ENCODE peak calls at places on chromosomes 7 and 10, in seven cellular contexts. One of them, this sample, is unnamed.
A peak's percentile ranks its signal among the peaks of the same experiment; 100 is the strongest.

GRCh38 chr10:67280405-67280804 is 354.6 kb downstream of the LRRTM3 start:
- DNase-seq in fibroblast of lung: no peak
- DNase-seq in body of pancreas: no peak
- DNase-seq in tibial artery: no peak
- DNase-seq in stomach: no peak
- DNase-seq in GM06990: no peak
- DNase-seq in brain microvascular endothelial cell: no peak
- DNase-seq in this sample: no peak

GRCh38 chr7:34060548-34060947 is 155.2 kb downstream of the BMPER start:
- DNase-seq in fibroblast of lung: peak; percentile 66
- DNase-seq in body of pancreas: no peak
- DNase-seq in tibial artery: no peak
- DNase-seq in stomach: no peak
- DNase-seq in GM06990: no peak
- DNase-seq in brain microvascular endothelial cell: peak; percentile 91
- DNase-seq in this sample: no peak

GRCh38 chr10:6114758-6115410 is 26.1 kb downstream of the RBM17 start:
- DNase-seq in fibroblast of lung: peak; percentile 75
- DNase-seq in body of pancreas: peak; percentile 50
- DNase-seq in tibial artery: no peak
- DNase-seq in stomach: no peak
- DNase-seq in GM06990: no peak
- DNase-seq in brain microvascular endothelial cell: peak; percentile 21
- DNase-seq in this sample: peak; percentile 57

GRCh38 chr7:25944777-25945176 is 207.2 kb upstream of the NFE2L3 start:
- DNase-seq in fibroblast of lung: no peak
- DNase-seq in body of pancreas: peak; percentile 55
- DNase-seq in tibial artery: no peak
- DNase-seq in stomach: no peak
- DNase-seq in GM06990: no peak
- DNase-seq in brain microvascular endothelial cell: no peak
- DNase-seq in this sample: no peak

GRCh38 chr7:14228341-14228740 is 238.9 kb upstream of the ETV1 start:
- DNase-seq in fibroblast of lung: no peak
- DNase-seq in body of pancreas: no peak
- DNase-seq in tibial artery: no peak
- DNase-seq in stomach: no peak
- DNase-seq in GM06990: no peak
- DNase-seq in brain microvascular endothelial cell: peak; percentile 32
- DNase-seq in this sample: no peak

GRCh38 chr10:37289833-37290464 is 164.6 kb downstream of the ANKRD30A start:
- DNase-seq in fibroblast of lung: no peak
- DNase-seq in body of pancreas: no peak
- DNase-seq in tibial artery: no peak
- DNase-seq in stomach: no peak
- DNase-seq in GM06990: no peak
- DNase-seq in brain microvascular endothelial cell: no peak
- DNase-seq in this sample: no peak

GRCh38 chr10:48981310-48981907 is 41.8 kb upstream of the LRRC18 start:
- DNase-seq in fibroblast of lung: peak; percentile 19
- DNase-seq in body of pancreas: peak; percentile 70
- DNase-seq in tibial artery: peak; percentile 74
- DNase-seq in stomach: peak; percentile 41
- DNase-seq in GM06990: peak; percentile 31
- DNase-seq in brain microvascular endothelial cell: peak; percentile 23
- DNase-seq in this sample: no peak

GRCh38 chr10:54133201-54133600 is 667.8 kb downstream of the PCDH15 start:
- DNase-seq in fibroblast of lung: no peak
- DNase-seq in body of pancreas: no peak
- DNase-seq in tibial artery: no peak
- DNase-seq in stomach: no peak
- DNase-seq in GM06990: no peak
- DNase-seq in brain microvascular endothelial cell: no peak
- DNase-seq in this sample: no peak

GRCh38 chr10:110535958-110536891 is 31.3 kb upstream of the SMC3 start:
- DNase-seq in fibroblast of lung: peak; percentile 91
- DNase-seq in body of pancreas: peak; percentile 38
- DNase-seq in tibial artery: no peak
- DNase-seq in stomach: peak; percentile 34
- DNase-seq in GM06990: peak; percentile 79
- DNase-seq in brain microvascular endothelial cell: peak; percentile 73
- DNase-seq in this sample: no peak

GRCh38 chr10:6383099-6383812 is 180.5 kb downstream of the PFKFB3 start:
- DNase-seq in fibroblast of lung: peak; percentile 81
- DNase-seq in body of pancreas: no peak
- DNase-seq in tibial artery: no peak
- DNase-seq in stomach: no peak
- DNase-seq in GM06990: no peak
- DNase-seq in brain microvascular endothelial cell: peak; percentile 25
- DNase-seq in this sample: peak; percentile 35

GRCh38 chr7:95989301-95989700 is 216.9 kb downstream of the DYNC1I1 start:
- DNase-seq in fibroblast of lung: no peak
- DNase-seq in body of pancreas: no peak
- DNase-seq in tibial artery: no peak
- DNase-seq in stomach: peak; percentile 62
- DNase-seq in GM06990: no peak
- DNase-seq in brain microvascular endothelial cell: no peak
- DNase-seq in this sample: no peak

GRCh38 chr7:95996886-95997285 is 224.5 kb downstream of the DYNC1I1 start:
- DNase-seq in fibroblast of lung: no peak
- DNase-seq in body of pancreas: no peak
- DNase-seq in tibial artery: no peak
- DNase-seq in stomach: no peak
- DNase-seq in GM06990: no peak
- DNase-seq in brain microvascular endothelial cell: no peak
- DNase-seq in this sample: no peak

GRCh38 chr7:95997632-95998031 is 225.3 kb downstream of the DYNC1I1 start:
- DNase-seq in fibroblast of lung: no peak
- DNase-seq in body of pancreas: no peak
- DNase-seq in tibial artery: no peak
- DNase-seq in stomach: no peak
- DNase-seq in GM06990: no peak
- DNase-seq in brain microvascular endothelial cell: no peak
- DNase-seq in this sample: no peak

GRCh38 chr7:95996174-95996573 is 223.8 kb downstream of the DYNC1I1 start:
- DNase-seq in fibroblast of lung: no peak
- DNase-seq in body of pancreas: no peak
- DNase-seq in tibial artery: no peak
- DNase-seq in stomach: no peak
- DNase-seq in GM06990: no peak
- DNase-seq in brain microvascular endothelial cell: no peak
- DNase-seq in this sample: no peak

DNA sequence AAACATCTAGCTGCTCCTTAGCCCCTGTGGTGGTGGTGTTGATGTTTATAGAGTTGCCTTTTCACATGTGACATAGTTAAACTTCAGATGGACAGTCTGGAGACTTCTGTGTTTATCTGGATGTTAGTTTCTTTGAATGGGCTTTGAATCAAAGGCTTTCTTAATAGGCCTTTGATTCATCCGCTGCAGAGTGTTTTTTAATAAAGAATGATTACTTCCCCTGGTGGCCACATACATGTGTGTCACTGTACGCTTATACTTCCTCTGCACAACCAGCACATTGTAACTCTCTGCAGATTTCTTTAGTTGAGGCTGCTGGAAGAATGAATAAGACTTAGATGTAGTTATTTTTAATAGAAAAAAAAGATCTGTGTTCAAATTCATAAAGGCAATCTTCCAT is 221.1 kb downstream of the DYNC1I1 start:
- DNase-seq in fibroblast of lung: no peak
- DNase-seq in body of pancreas: no peak
- DNase-seq in tibial artery: no peak
- DNase-seq in stomach: no peak
- DNase-seq in GM06990: no peak
- DNase-seq in brain microvascular endothelial cell: no peak
- DNase-seq in this sample: no peak
- H3K4me3 ChIP-seq in fibroblast of lung: no peak overlapping the region
- H3K4me3 ChIP-seq in body of pancreas: no peak overlapping the region
- H3K4me3 ChIP-seq in tibial artery: no peak overlapping the region
- H3K4me3 ChIP-seq in stomach: no peak overlapping the region
- H3K4me3 ChIP-seq in GM06990: no peak overlapping the region
- H3K4me3 ChIP-seq in brain microvascular endothelial cell: no peak overlapping the region
- H3K4me3 ChIP-seq in this sample: no peak overlapping the region

GRCh38 chr7:104328308-104328969 is at the start of gene LHFPL3:
- DNase-seq in fibroblast of lung: peak; percentile 6
- DNase-seq in body of pancreas: no peak
- DNase-seq in tibial artery: no peak
- DNase-seq in stomach: no peak
- DNase-seq in GM06990: peak; percentile 3
- DNase-seq in brain microvascular endothelial cell: no peak
- DNase-seq in this sample: no peak
- H3K27me3 ChIP-seq in fibroblast of lung: peaks cover 16% of the 10 kb centered on the region
- H3K27me3 ChIP-seq in body of pancreas: peaks cover 11% of the 10 kb centered on the region
- H3K27me3 ChIP-seq in tibial artery: no peaks in the 10 kb centered on the region
- H3K27me3 ChIP-seq in stomach: peaks cover 30% of the 10 kb centered on the region
- H3K27me3 ChIP-seq in GM06990: peaks cover 2% of the 10 kb centered on the region
- H3K27me3 ChIP-seq in brain microvascular endothelial cell: peaks cover 37% of the 10 kb centered on the region
- H3K27me3 ChIP-seq in this sample: peaks cover 20% of the 10 kb centered on the region

DNA sequence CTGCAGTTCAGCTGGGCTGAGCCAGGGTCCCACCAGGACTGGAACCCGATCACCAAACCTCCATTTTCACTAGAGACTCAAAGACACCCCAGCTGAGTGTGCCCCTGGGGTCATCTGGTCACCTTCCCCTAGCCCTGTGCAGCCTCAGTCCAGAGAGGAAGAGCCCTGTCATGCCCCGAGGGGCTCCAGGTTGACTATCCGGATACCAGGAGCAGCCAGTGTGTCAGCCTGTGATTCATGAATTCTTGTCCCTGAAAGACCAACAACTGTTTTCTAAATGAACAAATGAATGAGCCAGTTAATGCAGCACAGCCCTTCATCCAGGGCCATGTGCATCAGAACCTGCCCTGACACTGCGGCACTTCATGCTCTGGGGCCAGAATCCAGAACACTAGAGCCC is 201.9 kb upstream of the TCERG1L start:
- DNase-seq in fibroblast of lung: no peak
- DNase-seq in body of pancreas: no peak
- DNase-seq in tibial artery: no peak
- DNase-seq in stomach: no peak
- DNase-seq in GM06990: no peak
- DNase-seq in brain microvascular endothelial cell: no peak
- DNase-seq in this sample: no peak
- H3K4me3 ChIP-seq in fibroblast of lung: no peak overlapping the region
- H3K4me3 ChIP-seq in body of pancreas: no peak overlapping the region
- H3K4me3 ChIP-seq in tibial artery: no peak overlapping the region
- H3K4me3 ChIP-seq in stomach: no peak overlapping the region
- H3K4me3 ChIP-seq in GM06990: no peak overlapping the region
- H3K4me3 ChIP-seq in brain microvascular endothelial cell: no peak overlapping the region
- H3K4me3 ChIP-seq in this sample: no peak overlapping the region

GRCh38 chr7:124460053-124460445 is 305.5 kb downstream of the GPR37 start:
- DNase-seq in fibroblast of lung: no peak
- DNase-seq in body of pancreas: no peak
- DNase-seq in tibial artery: no peak
- DNase-seq in stomach: no peak
- DNase-seq in GM06990: no peak
- DNase-seq in brain microvascular endothelial cell: no peak
- DNase-seq in this sample: no peak

GRCh38 chr7:124459101-124460052 is 306.2 kb downstream of the GPR37 start:
- DNase-seq in fibroblast of lung: peak; percentile 45
- DNase-seq in body of pancreas: no peak
- DNase-seq in tibial artery: no peak
- DNase-seq in stomach: no peak
- DNase-seq in GM06990: no peak
- DNase-seq in brain microvascular endothelial cell: no peak
- DNase-seq in this sample: peak; percentile 28

GRCh38 chr7:124462249-124462648 is 303.3 kb downstream of the GPR37 start:
- DNase-seq in fibroblast of lung: peak; percentile 72
- DNase-seq in body of pancreas: no peak
- DNase-seq in tibial artery: no peak
- DNase-seq in stomach: no peak
- DNase-seq in GM06990: no peak
- DNase-seq in brain microvascular endothelial cell: no peak
- DNase-seq in this sample: peak; percentile 41

GRCh38 chr7:124457841-124458240 is 307.8 kb downstream of the GPR37 start:
- DNase-seq in fibroblast of lung: peak; percentile 46
- DNase-seq in body of pancreas: no peak
- DNase-seq in tibial artery: no peak
- DNase-seq in stomach: no peak
- DNase-seq in GM06990: no peak
- DNase-seq in brain microvascular endothelial cell: no peak
- DNase-seq in this sample: no peak

GRCh38 chr7:124460555-124460954 is 305.0 kb downstream of the GPR37 start:
- DNase-seq in fibroblast of lung: no peak
- DNase-seq in body of pancreas: no peak
- DNase-seq in tibial artery: no peak
- DNase-seq in stomach: no peak
- DNase-seq in GM06990: no peak
- DNase-seq in brain microvascular endothelial cell: no peak
- DNase-seq in this sample: no peak
- H3K27me3 ChIP-seq in fibroblast of lung: no peaks in the 10 kb centered on the region
- H3K27me3 ChIP-seq in body of pancreas: no peaks in the 10 kb centered on the region
- H3K27me3 ChIP-seq in tibial artery: no peaks in the 10 kb centered on the region
- H3K27me3 ChIP-seq in stomach: no peaks in the 10 kb centered on the region
- H3K27me3 ChIP-seq in GM06990: no peaks in the 10 kb centered on the region
- H3K27me3 ChIP-seq in brain microvascular endothelial cell: no peaks in the 10 kb centered on the region
- H3K27me3 ChIP-seq in this sample: no peaks in the 10 kb centered on the region

DNA sequence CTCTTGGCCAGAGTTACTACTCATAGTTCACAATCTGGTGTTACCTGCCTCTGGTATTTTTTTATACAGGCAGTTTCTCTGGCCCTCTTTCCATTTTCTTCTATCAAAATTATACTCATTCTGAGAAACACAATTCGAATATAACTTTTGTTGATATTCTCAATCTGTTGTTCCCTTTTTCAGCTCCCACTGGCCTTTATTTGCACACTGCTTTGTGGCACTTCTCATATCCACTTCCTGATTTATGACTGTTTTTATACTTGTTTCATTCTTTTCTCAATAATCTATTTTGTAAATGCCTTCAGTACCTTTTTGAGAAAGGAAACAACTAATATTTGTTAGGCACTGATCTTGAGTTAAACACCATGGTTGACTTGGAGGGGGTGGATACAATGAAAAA is 93.8 kb upstream of the HDAC9 start:
- DNase-seq in fibroblast of lung: no peak
- DNase-seq in body of pancreas: no peak
- DNase-seq in tibial artery: no peak
- DNase-seq in stomach: no peak
- DNase-seq in GM06990: no peak
- DNase-seq in brain microvascular endothelial cell: no peak
- DNase-seq in this sample: no peak
- H3K4me3 ChIP-seq in fibroblast of lung: no peak overlapping the region
- H3K4me3 ChIP-seq in body of pancreas: no peak overlapping the region
- H3K4me3 ChIP-seq in tibial artery: no peak overlapping the region
- H3K4me3 ChIP-seq in stomach: no peak overlapping the region
- H3K4me3 ChIP-seq in GM06990: no peak overlapping the region
- H3K4me3 ChIP-seq in brain microvascular endothelial cell: no peak overlapping the region
- H3K4me3 ChIP-seq in this sample: no peak overlapping the region

GRCh38 chr10:99522511-99523250 is 10.1 kb upstream of the NKX2-3 start:
- DNase-seq in fibroblast of lung: no peak
- DNase-seq in body of pancreas: no peak
- DNase-seq in tibial artery: no peak
- DNase-seq in stomach: no peak
- DNase-seq in GM06990: no peak
- DNase-seq in brain microvascular endothelial cell: no peak
- DNase-seq in this sample: no peak
- H3K27me3 ChIP-seq in fibroblast of lung: peaks cover 77% of the 10 kb centered on the region
- H3K27me3 ChIP-seq in body of pancreas: peaks cover 56% of the 10 kb centered on the region
- H3K27me3 ChIP-seq in tibial artery: no peaks in the 10 kb centered on the region
- H3K27me3 ChIP-seq in stomach: peaks cover 85% of the 10 kb centered on the region
- H3K27me3 ChIP-seq in GM06990: no peaks in the 10 kb centered on the region
- H3K27me3 ChIP-seq in brain microvascular endothelial cell: peaks cover 85% of the 10 kb centered on the region
- H3K27me3 ChIP-seq in this sample: peaks cover 76% of the 10 kb centered on the region

This sample was measured in BJ.